ENCODE peak calls at places on chromosomes 5 and 9, in five cellular contexts. Q is progenitor cell of endocrine pancreas; P is GM03348; S is activated CD4-positive, alpha-beta T cell treated with anti-CD3 and anti-CD28 coated beads, Interleukin-2, amount 50 U/mL, for 1 hour; H is NCI-H526 treated with DMSO at 0.1 percent for 48 hours. E is an unnamed sample.
A peak's percentile ranks its signal among the peaks of the same experiment; 100 is the strongest.

GRCh38 chr9:95574176-95574575 is 57.4 kb upstream of the PTCH1 start:
- DNase-seq in Q (no peak), P (no peak), S (no peak), H (no peak), E (no peak)

GRCh38 chr5:67493676-67494075 is 297.1 kb upstream of the CD180 start:
- DNase-seq in Q (no peak), P (peak; percentile 24), S (no peak), H (peak; percentile 3), E (peak; percentile 32)

GRCh38 chr5:181260720-181261319 is at the start of gene TRIM52:
- DNase-seq in Q (peak; percentile 89), P (peak; percentile 92), S (peak; percentile 89), H (no peak), E (peak; percentile 89)

GRCh38 chr9:34443533-34443932 is 14.8 kb downstream of the FAM219A start:
- DNase-seq in Q (no peak), P (no peak), S (no peak), H (no peak), E (no peak)

GRCh38 chr5:110917161-110917875 is 154.2 kb upstream of the TSLP start:
- DNase-seq in Q (no peak), P (no peak), S (no peak), H (no peak), E (peak; percentile 29)

GRCh38 chr9:118209343-118209742 is 505.1 kb downstream of the TLR4 start:
- DNase-seq in Q (no peak), P (no peak), S (no peak), H (no peak), E (no peak)

GRCh38 chr5:132754947-132755346 is 7.7 kb downstream of the CCNI2 start:
- DNase-seq in Q (no peak), P (no peak), S (no peak), H (no peak), E (peak; percentile 41)

GRCh38 chr9:125747053-125747764 is at the start of gene PBX3:
- DNase-seq in Q (peak; percentile 56), P (peak; percentile 72), S (peak; percentile 45), H (no peak), E (peak; percentile 9)

GRCh38 chr9:1219284-1219683 is 169.1 kb downstream of the DMRT2 start:
- DNase-seq in Q (no peak), P (no peak), S (no peak), H (no peak), E (no peak)

GRCh38 chr9:127915801-127916664 is 808 bp downstream of the ST6GALNAC4 start:
- DNase-seq in Q (no peak), P (no peak), S (no peak), H (no peak), E (no peak)